ENCODE peak calls at places on chromosomes 13 and 19, in five cellular contexts. G is tibial artery, V is brain microvascular endothelial cell, O is foreskin fibroblast, J is neural progenitor cell. Y is an unnamed sample.

GRCh38 chr13:28357247-28357825 is 137.6 kb downstream of the FLT1 start:
- DNase-seq in G (no peak), J (no peak), V (no peak), O (no peak), Y (no peak)

GRCh38 chr19:17327654-17328516 is 6.8 kb downstream of the ANO8 start:
- DNase-seq in J (peak), O (no peak), V (no peak), G (no peak), Y (no peak)

GRCh38 chr19:14165986-14166385 is 29.6 kb upstream of the ASF1B start:
- DNase-seq in O (no peak), G (no peak), V (no peak), J (no peak), Y (no peak)

GRCh38 chr13:25846227-25846984 is 205.4 kb downstream of the SHISA2 start:
- DNase-seq in G (no peak), V (no peak), J (no peak), O (peak), Y (no peak)

GRCh38 chr19:40006273-40006691 is 9.4 kb downstream of the ZNF546 start:
- DNase-seq in V (peak), J (no peak), G (no peak), O (peak), Y (no peak)

GRCh38 chr13:29886446-29886845 is 36.0 kb upstream of the UBL3 start:
- DNase-seq in J (no peak), V (no peak), O (no peak), G (no peak), Y (no peak)

GRCh38 chr13:33283195-33283910 is 2.2 kb downstream of the STARD13 start:
- DNase-seq in J (no peak), O (no peak), G (no peak), V (no peak), Y (no peak)

GRCh38 chr13:49746111-49746510 is 46.4 kb downstream of the KPNA3 start:
- DNase-seq in J (no peak), G (no peak), O (no peak), V (no peak), Y (no peak)

GRCh38 chr13:46475586-46475991 is 77.4 kb upstream of the LRCH1 start:
- DNase-seq in J (no peak), O (peak), V (peak), G (peak), Y (no peak)

DNA sequence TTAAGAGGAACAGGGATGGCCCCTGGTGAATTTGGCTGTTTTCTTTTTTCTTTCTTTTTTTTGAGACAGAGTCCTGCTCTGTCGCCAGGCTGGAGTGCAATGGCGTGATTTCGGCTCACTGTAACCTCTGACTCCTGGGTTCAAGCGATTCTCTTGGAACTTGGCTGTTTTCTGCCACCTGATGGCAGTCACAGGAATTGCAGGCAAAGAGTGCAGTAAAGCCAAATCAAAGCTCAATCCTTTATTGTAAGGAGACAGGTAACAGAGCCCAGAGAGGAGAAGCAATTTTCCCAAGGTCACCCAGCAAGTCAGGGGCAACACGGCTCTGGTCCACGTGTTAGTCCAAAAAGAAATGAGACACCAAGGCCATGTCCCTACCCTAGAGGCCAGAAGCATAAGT is 6.2 kb downstream of the TINCR start:
- DNase-seq in O (no peak), G (no peak), V (no peak), J (no peak), Y (no peak)
- TF ChIP-seq CTCF in O (peak), G (no peak), V (peak), J (peak), Y (no peak)

DNA sequence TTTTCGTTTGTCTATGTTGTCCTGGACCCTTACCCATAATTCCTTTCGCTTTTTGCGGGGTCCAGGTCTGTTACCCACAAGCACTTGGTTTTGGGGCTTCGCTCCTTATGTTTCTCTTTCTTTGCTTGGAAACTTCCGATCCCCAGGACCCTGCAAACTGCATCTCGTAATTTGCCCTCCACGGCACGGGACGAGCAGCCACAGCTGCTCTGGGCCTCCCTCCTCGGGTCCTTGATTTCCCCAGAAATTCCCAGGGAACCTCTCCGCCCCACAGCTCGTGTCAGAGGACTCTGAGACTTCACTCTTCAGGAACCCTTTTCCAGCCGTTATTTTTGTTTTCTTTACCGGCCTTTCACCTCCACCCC is 599 bp downstream of the SNRNP70 start:
- DNase-seq in V (no peak), O (no peak), G (no peak), J (no peak), Y (no peak)
- TF ChIP-seq CTCF in V (no peak), O (no peak), G (no peak), J (no peak), Y (no peak)

GRCh38 chr19:55675661-55676354 is 782 bp downstream of the EPN1 start:
- DNase-seq in O (no peak), G (no peak), J (no peak), V (no peak), Y (no peak)

GRCh38 chr19:55676889-55677505 is 2.0 kb downstream of the EPN1 start:
- DNase-seq in V (no peak), G (no peak), J (no peak), O (no peak), Y (no peak)

GRCh38 chr19:55674841-55675660 is at the start of gene EPN1:
- DNase-seq in G (peak), J (peak), O (peak), V (peak), Y (peak)

GRCh38 chr19:55677572-55678028 is 2.6 kb downstream of the EPN1 start:
- DNase-seq in O (no peak), J (no peak), V (no peak), G (no peak), Y (no peak)

GRCh38 chr19:55676384-55676783 is 1.4 kb downstream of the EPN1 start:
- DNase-seq in J (no peak), O (peak), G (no peak), V (no peak), Y (no peak)
- TF ChIP-seq CTCF in J (no peak), O (no peak), G (no peak), V (no peak), Y (no peak)

GRCh38 chr13:40338217-40338616 is 328.2 kb downstream of the FOXO1 start:
- DNase-seq in G (no peak), J (no peak), O (no peak), V (no peak), Y (no peak)

GRCh38 chr13:40341086-40341471 is 325.4 kb downstream of the FOXO1 start:
- DNase-seq in G (no peak), J (peak), V (no peak), O (no peak), Y (no peak)

GRCh38 chr13:40342461-40342860 is 324.0 kb downstream of the FOXO1 start:
- DNase-seq in O (no peak), J (no peak), G (no peak), V (no peak), Y (no peak)

GRCh38 chr13:40341501-40341900 is 324.9 kb downstream of the FOXO1 start:
- DNase-seq in G (no peak), O (no peak), J (peak), V (no peak), Y (no peak)

GRCh38 chr13:40340368-40341085 is 325.9 kb downstream of the FOXO1 start:
- DNase-seq in V (no peak), J (peak), O (peak), G (no peak), Y (no peak)
- TF ChIP-seq CTCF in V (peak), J (no peak), O (no peak), G (no peak), Y (peak)

GRCh38 chr19:6022570-6023049 is 44.7 kb upstream of the RANBP3 start:
- DNase-seq in O (no peak), J (no peak), V (no peak), G (no peak), Y (no peak)
- TF ChIP-seq CTCF in O (no peak), J (no peak), V (no peak), G (no peak), Y (no peak)

DNA sequence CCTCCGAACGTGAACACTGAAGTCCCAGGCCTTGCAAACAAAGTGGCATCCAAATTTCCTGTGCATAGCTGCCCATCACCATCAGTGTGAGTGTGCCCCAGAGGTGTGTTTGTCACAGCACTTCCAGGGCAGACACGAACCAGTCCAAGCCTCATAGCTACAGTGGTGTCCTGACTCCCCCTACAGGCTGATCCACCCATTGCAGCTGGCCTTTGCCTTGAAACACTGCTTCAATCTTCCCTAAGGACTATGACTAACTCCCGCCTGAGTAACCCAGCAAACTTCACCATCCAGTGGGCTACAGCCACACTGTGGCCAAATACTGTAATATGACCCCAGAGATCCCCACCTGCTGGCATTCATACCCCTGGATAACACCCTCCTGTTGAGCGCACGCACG is 3.9 kb downstream of the ZNF266 start:
- DNase-seq in G (no peak), O (peak), J (peak), V (peak), Y (peak)
- TF ChIP-seq CTCF in G (no peak), O (peak), J (peak), V (peak), Y (peak)

GRCh38 chr13:52848455-52849190 is at the start of gene PCDH8:
- DNase-seq in J (peak), G (no peak), O (no peak), V (no peak), Y (no peak)

GRCh38 chr13:52852444-52852843 is 4.0 kb upstream of the PCDH8 start:
- DNase-seq in V (no peak), O (no peak), J (no peak), G (no peak), Y (no peak)

GRCh38 chr13:52849727-52850395 is 1.4 kb upstream of the PCDH8 start:
- DNase-seq in J (peak), V (no peak), O (no peak), G (no peak), Y (no peak)

GRCh38 chr13:52851153-52851962 is 2.9 kb upstream of the PCDH8 start:
- DNase-seq in O (peak), V (no peak), G (peak), J (peak), Y (peak)

DNA sequence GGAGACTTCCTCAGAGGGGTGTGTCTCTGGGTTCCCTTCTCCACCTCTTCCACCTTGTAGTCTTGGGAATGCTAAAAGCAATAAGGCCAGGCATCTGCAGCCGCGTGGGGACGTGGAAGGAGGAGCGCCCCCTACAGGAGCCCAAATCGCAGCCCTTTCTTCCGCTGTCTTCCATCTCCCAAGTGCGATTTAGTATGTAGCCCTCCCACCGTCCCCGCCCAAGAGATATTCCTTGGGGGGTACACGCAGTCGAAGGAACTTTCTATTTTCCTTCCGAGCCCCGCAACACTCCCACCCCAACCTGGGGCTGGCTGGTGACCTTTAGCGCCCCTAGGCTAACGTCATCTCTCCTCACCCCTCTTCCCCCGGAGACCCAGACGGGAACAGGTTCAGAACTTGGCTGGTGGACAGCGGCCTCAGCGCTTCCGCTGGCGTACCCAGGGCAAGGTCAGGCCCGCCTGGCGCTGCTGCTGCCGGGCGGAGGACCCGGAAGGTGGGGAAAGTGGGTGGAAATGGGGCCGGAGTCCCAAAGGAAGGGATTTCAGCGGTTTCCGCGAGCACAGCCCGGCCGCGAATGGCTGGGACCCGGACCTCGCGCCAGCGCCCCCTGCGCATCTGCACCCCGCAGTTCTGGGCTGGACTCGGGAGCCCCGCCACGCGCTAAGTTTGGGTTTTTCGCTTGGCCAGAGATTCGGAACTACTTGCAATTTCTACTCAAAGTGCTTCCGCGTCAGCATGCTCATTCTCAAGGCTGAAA is 2.1 kb upstream of the PCDH8 start:
- DNase-seq in O (peak), J (peak), G (peak), V (no peak), Y (peak)
- TF ChIP-seq CTCF in O (no peak), J (peak), G (no peak), V (peak), Y (peak)

GRCh38 chr19:4362871-4363545 is 19.6 kb downstream of the MPND start:
- DNase-seq in O (peak), J (peak), G (no peak), V (no peak), Y (no peak)
- TF ChIP-seq CTCF in O (no peak), J (peak), G (no peak), V (peak), Y (no peak)

DNA sequence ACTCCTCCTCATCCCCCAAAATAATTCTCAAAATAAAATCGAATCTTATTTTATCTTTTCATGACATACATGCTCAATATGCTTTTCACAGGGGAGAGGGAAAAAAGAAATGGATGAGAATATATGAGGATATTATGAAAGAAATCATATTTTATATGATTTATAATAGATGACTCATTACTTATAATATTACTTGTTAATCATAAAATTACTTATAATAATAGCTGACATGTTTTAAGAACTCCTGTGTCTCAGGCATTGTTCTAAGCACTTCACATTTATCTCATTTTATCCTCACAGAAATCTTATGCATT is 3.0 kb upstream of the CEACAM3 start:
- DNase-seq in G (no peak), J (no peak), V (no peak), O (no peak), Y (no peak)
- TF ChIP-seq CTCF in G (no peak), J (no peak), V (no peak), O (no peak), Y (no peak)

DNA sequence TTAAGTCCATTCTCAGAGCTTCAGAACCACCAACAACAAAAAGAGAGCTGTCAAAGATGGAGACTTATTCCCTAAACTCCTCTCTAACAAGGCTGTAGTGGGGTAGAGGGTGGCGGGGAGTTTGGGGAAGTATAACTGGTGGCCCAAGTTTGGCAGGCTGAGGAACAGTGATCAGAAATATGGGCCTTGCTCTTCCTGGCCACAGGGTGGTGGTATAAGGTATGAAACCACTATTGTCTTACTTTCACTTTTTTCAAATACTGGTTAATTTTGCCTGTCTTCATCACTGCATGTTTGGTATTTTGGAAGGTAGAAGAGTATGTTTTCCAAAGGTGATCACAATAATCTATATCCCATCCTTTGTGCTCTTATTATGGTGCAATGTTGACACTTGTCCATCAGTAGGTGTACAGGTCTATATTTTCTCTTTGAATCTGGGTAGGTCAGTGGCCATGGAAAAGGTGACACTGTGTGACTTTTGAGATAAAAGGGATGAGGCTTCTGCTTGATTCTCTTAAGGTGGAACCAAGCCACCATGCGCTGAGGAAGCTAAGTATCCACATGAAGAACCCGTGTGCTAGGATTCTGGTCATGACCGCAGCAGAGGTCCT is 23.2 kb upstream of the GPC5 start:
- DNase-seq in J (no peak), G (no peak), O (no peak), V (no peak), Y (no peak)
- TF ChIP-seq CTCF in J (peak), G (no peak), O (peak), V (peak), Y (peak)